ENCODE peak calls at places on chromosome 15, in four cellular contexts. One of them, this sample, is unnamed.

GRCh38 chr15:63338170-63338569 is 43.5 kb downstream of the CA12 start:
- DNase-seq in cardiac fibroblast: peak
- DNase-seq in NCI-H1930: no peak
- DNase-seq in IMR-90: peak
- DNase-seq in this sample: no peak

GRCh38 chr15:47618216-47618615 is 99.1 kb upstream of the SEMA6D start:
- DNase-seq in NCI-H1930: no peak
- DNase-seq in cardiac fibroblast: no peak
- DNase-seq in IMR-90: no peak
- DNase-seq in this sample: no peak

GRCh38 chr15:60620707-60621106 is 141.8 kb upstream of the ICE2 start:
- DNase-seq in IMR-90: peak
- DNase-seq in NCI-H1930: no peak
- DNase-seq in cardiac fibroblast: no peak
- DNase-seq in this sample: no peak

GRCh38 chr15:45802140-45802539 is 167.3 kb downstream of the SQOR start:
- DNase-seq in NCI-H1930: peak
- DNase-seq in IMR-90: no peak
- DNase-seq in cardiac fibroblast: no peak
- DNase-seq in this sample: no peak

GRCh38 chr15:42444415-42445063 is 46.4 kb downstream of the ZNF106 start:
- DNase-seq in NCI-H1930: no peak
- DNase-seq in IMR-90: no peak
- DNase-seq in cardiac fibroblast: peak
- DNase-seq in this sample: no peak

GRCh38 chr15:89401636-89402252 is 67.1 kb upstream of the POLG start:
- DNase-seq in cardiac fibroblast: peak
- DNase-seq in NCI-H1930: no peak
- DNase-seq in IMR-90: peak
- DNase-seq in this sample: peak

GRCh38 chr15:39391230-39391629 is 189.6 kb upstream of the THBS1 start:
- DNase-seq in NCI-H1930: no peak
- DNase-seq in cardiac fibroblast: peak
- DNase-seq in IMR-90: no peak
- DNase-seq in this sample: no peak

GRCh38 chr15:45616901-45617323 is 17.9 kb upstream of the SQOR start:
- DNase-seq in IMR-90: peak
- DNase-seq in NCI-H1930: no peak
- DNase-seq in cardiac fibroblast: no peak
- DNase-seq in this sample: no peak

GRCh38 chr15:45919806-45920205 is 285.0 kb downstream of the SQOR start:
- DNase-seq in NCI-H1930: no peak
- DNase-seq in cardiac fibroblast: peak
- DNase-seq in IMR-90: peak
- DNase-seq in this sample: peak

GRCh38 chr15:67520276-67520975 is 505 bp upstream of the C15orf61 start:
- DNase-seq in cardiac fibroblast: peak
- DNase-seq in IMR-90: peak
- DNase-seq in NCI-H1930: no peak
- DNase-seq in this sample: no peak

GRCh38 chr15:79403501-79403900 is 28.6 kb upstream of the MINAR1 start:
- DNase-seq in IMR-90: peak
- DNase-seq in cardiac fibroblast: no peak
- DNase-seq in NCI-H1930: no peak
- DNase-seq in this sample: no peak

GRCh38 chr15:63576441-63576840 is 20.7 kb upstream of the FBXL22 start:
- DNase-seq in IMR-90: no peak
- DNase-seq in cardiac fibroblast: no peak
- DNase-seq in NCI-H1930: no peak
- DNase-seq in this sample: no peak

GRCh38 chr15:95300958-95301357 is 1029.5 kb upstream of the NR2F2 start:
- DNase-seq in cardiac fibroblast: peak
- DNase-seq in NCI-H1930: no peak
- DNase-seq in IMR-90: peak
- DNase-seq in this sample: no peak

GRCh38 chr15:79035111-79035601 is 55.4 kb downstream of the RASGRF1 start:
- DNase-seq in NCI-H1930: no peak
- DNase-seq in IMR-90: no peak
- DNase-seq in cardiac fibroblast: no peak
- DNase-seq in this sample: peak

GRCh38 chr15:49918106-49918505 is 200.9 kb downstream of the ATP8B4 start:
- DNase-seq in NCI-H1930: no peak
- DNase-seq in cardiac fibroblast: peak
- DNase-seq in IMR-90: peak
- DNase-seq in this sample: peak

GRCh38 chr15:36130641-36131310 is 448.6 kb upstream of the CDIN1 start:
- DNase-seq in IMR-90: no peak
- DNase-seq in cardiac fibroblast: no peak
- DNase-seq in NCI-H1930: no peak
- DNase-seq in this sample: no peak

GRCh38 chr15:26235148-26235769 is 372.1 kb upstream of the ATP10A start:
- DNase-seq in cardiac fibroblast: no peak
- DNase-seq in IMR-90: no peak
- DNase-seq in NCI-H1930: no peak
- DNase-seq in this sample: no peak

GRCh38 chr15:92383528-92384326 is 10.0 kb upstream of the ST8SIA2 start:
- DNase-seq in cardiac fibroblast: no peak
- DNase-seq in IMR-90: peak
- DNase-seq in NCI-H1930: no peak
- DNase-seq in this sample: peak

GRCh38 chr15:83644453-83644852 is 9.5 kb upstream of the ADAMTSL3 start:
- DNase-seq in cardiac fibroblast: no peak
- DNase-seq in IMR-90: no peak
- DNase-seq in NCI-H1930: no peak
- DNase-seq in this sample: no peak

GRCh38 chr15:59300618-59301139 is 72.0 kb downstream of the MYO1E start:
- DNase-seq in IMR-90: no peak
- DNase-seq in cardiac fibroblast: no peak
- DNase-seq in NCI-H1930: no peak
- DNase-seq in this sample: no peak